ENCODE peak calls at places on chromosomes 5 and 9, in nine cellular contexts. X, W, O, E, V, B, T, J and Y are unnamed samples.

GRCh38 chr9:111691686-111692329 is 30.4 kb downstream of the GNG10 start:
- DNase-seq in E (no peak), O (peak), V (peak), J (peak), X (no peak), W (no peak), B (no peak), T (no peak), Y (no peak)

GRCh38 chr5:10679336-10679988 is 81.6 kb downstream of the DAP start:
- DNase-seq in J (no peak), V (no peak), W (no peak), X (no peak), T (no peak), E (no peak), B (peak), O (no peak), Y (no peak)

GRCh38 chr9:3963266-3964019 is 336.4 kb downstream of the GLIS3 start:
- DNase-seq in W (peak), T (no peak), O (peak), V (no peak), J (no peak), X (no peak), B (no peak), E (no peak), Y (no peak)

GRCh38 chr5:181028032-181028819 is 11.8 kb upstream of the BTNL9 start:
- DNase-seq in B (peak), V (peak), T (no peak), J (no peak), O (no peak), X (no peak), W (no peak), E (no peak), Y (no peak)

GRCh38 chr5:79077680-79078365 is 8.3 kb downstream of the BHMT2 start:
- DNase-seq in V (no peak), W (no peak), E (no peak), X (no peak), T (no peak), J (no peak), B (no peak), O (no peak), Y (no peak)

GRCh38 chr5:173670791-173671120 is 54.3 kb upstream of the BOD1 start:
- DNase-seq in J (no peak), E (no peak), B (no peak), V (no peak), T (no peak), W (no peak), X (no peak), O (no peak), Y (no peak)

GRCh38 chr5:136006164-136006563 is 22.6 kb upstream of the TGFBI start:
- DNase-seq in W (peak), E (no peak), J (no peak), B (no peak), T (no peak), X (no peak), V (no peak), O (no peak), Y (no peak)

GRCh38 chr5:176625966-176626875 is 4.1 kb downstream of the SNCB start:
- DNase-seq in E (no peak), W (no peak), X (no peak), V (no peak), T (no peak), J (no peak), B (no peak), O (no peak), Y (no peak)

GRCh38 chr5:160311491-160312138 is 749 bp downstream of the CCNJL start:
- DNase-seq in V (peak), B (no peak), O (peak), W (no peak), T (no peak), E (no peak), J (peak), X (no peak), Y (no peak)

GRCh38 chr5:102196481-102196880 is 99.6 kb downstream of the SLCO4C1 start:
- DNase-seq in W (no peak), B (no peak), E (no peak), X (no peak), O (no peak), J (no peak), T (no peak), V (no peak), Y (no peak)

GRCh38 chr5:149114403-149115312 is 26.6 kb upstream of the ABLIM3 start:
- DNase-seq in J (peak), T (no peak), B (no peak), V (peak), X (peak), W (peak), E (peak), O (peak), Y (peak)

GRCh38 chr9:18855636-18856035 is 177.4 kb downstream of the SAXO1 start:
- DNase-seq in E (no peak), O (no peak), T (no peak), B (no peak), W (no peak), V (no peak), X (no peak), J (no peak), Y (no peak)

GRCh38 chr9:14813336-14814020 is 90.9 kb upstream of the CER1 start:
- DNase-seq in B (no peak), X (no peak), E (no peak), T (no peak), O (peak), J (no peak), W (peak), V (no peak), Y (no peak)

GRCh38 chr5:131382407-131383395 is 118.8 kb downstream of the CDC42SE2 start:
- DNase-seq in W (peak), X (peak), O (peak), B (no peak), T (peak), J (no peak), E (no peak), V (peak), Y (no peak)